ENCODE peak calls at places on chromosomes 6 and 20, in nine cellular contexts. Q is transverse colon, J is kidney, A is fibroblast of pulmonary artery, P is aorta, D is GM12865, S is right lobe of liver, F is H1, I is left ventricle myocardium inferior. N is an unnamed sample.

GRCh38 chr6:10552237-10552810 is 31.2 kb downstream of the GCNT2 start:
- DNase-seq in Q (peak; percentile 54), J (no peak), A (no peak), P (no peak), D (no peak), S (no peak), F (no peak), I (no peak), N (no peak)

GRCh38 chr6:118780728-118781127 is 113.2 kb upstream of the ASF1A start:
- DNase-seq in Q (no peak), J (no peak), A (no peak), P (no peak), D (no peak), S (no peak), F (no peak), I (no peak), N (no peak)

GRCh38 chr20:3021327-3021726 is 22.1 kb upstream of the GNRH2 start:
- DNase-seq in Q (no peak), J (no peak), A (no peak), P (no peak), D (no peak), S (no peak), F (no peak), I (no peak), N (no peak)

GRCh38 chr6:26270121-26270861 is 94.7 kb upstream of the BTN3A2 start:
- DNase-seq in Q (no peak), J (no peak), A (no peak), P (no peak), D (peak; percentile 83), S (no peak), F (no peak), I (no peak), N (no peak)

GRCh38 chr20:2836035-2836434 is 4.4 kb downstream of the PCED1A start:
- DNase-seq in Q (no peak), J (no peak), A (no peak), P (no peak), D (no peak), S (no peak), F (no peak), I (no peak), N (no peak)

GRCh38 chr6:130945401-130945919 is 117.6 kb downstream of the EPB41L2 start:
- DNase-seq in Q (no peak), J (no peak), A (peak; percentile 84), P (no peak), D (no peak), S (no peak), F (no peak), I (no peak), N (no peak)

GRCh38 chr6:112620832-112621569 is 273.9 kb downstream of the RFPL4B start:
- DNase-seq in Q (no peak), J (no peak), A (peak; percentile 67), P (no peak), D (peak; percentile 7), S (no peak), F (no peak), I (no peak), N (no peak)

GRCh38 chr6:164039954-164040375 is 625.4 kb downstream of the QKI start:
- DNase-seq in Q (peak; percentile 19), J (peak; percentile 85), A (peak; percentile 75), P (peak; percentile 76), D (no peak), S (peak; percentile 71), F (no peak), I (peak; percentile 36), N (peak; percentile 69)

GRCh38 chr6:17393335-17394191 is at the start of gene CAP2:
- DNase-seq in Q (peak; percentile 62), J (peak; percentile 82), A (peak; percentile 49), P (peak; percentile 86), D (no peak), S (peak; percentile 71), F (peak; percentile 54), I (peak; percentile 68), N (no peak)

GRCh38 chr6:70734381-70734780 is 66.7 kb downstream of the SMAP1 start:
- DNase-seq in Q (no peak), J (no peak), A (no peak), P (no peak), D (no peak), S (no peak), F (no peak), I (no peak), N (no peak)

GRCh38 chr6:143998686-143999085 is 9.4 kb downstream of the PLAGL1 start:
- DNase-seq in Q (no peak), J (no peak), A (no peak), P (no peak), D (no peak), S (no peak), F (no peak), I (no peak), N (no peak)

GRCh38 chr6:118745156-118745555 is 93.8 kb upstream of the CEP85L start:
- DNase-seq in Q (no peak), J (no peak), A (no peak), P (no peak), D (no peak), S (no peak), F (no peak), I (no peak), N (no peak)

GRCh38 chr20:1003920-1004697 is 2.0 kb upstream of the RSPO4 start:
- DNase-seq in Q (no peak), J (no peak), A (no peak), P (no peak), D (no peak), S (no peak), F (no peak), I (no peak), N (no peak)

GRCh38 chr20:28562510-28562898 is 2695.0 kb upstream of the DEFB115 start:
- DNase-seq in Q (no peak), J (no peak), A (peak; percentile 69), P (no peak), D (no peak), S (no peak), F (no peak), I (no peak), N (no peak)

GRCh38 chr6:80022803-80023202 is 18.4 kb downstream of the TTK start:
- DNase-seq in Q (no peak), J (no peak), A (peak; percentile 82), P (no peak), D (no peak), S (no peak), F (no peak), I (no peak), N (no peak)

GRCh38 chr6:166750125-166750793 is 123.2 kb upstream of the RPS6KA2 start:
- DNase-seq in Q (no peak), J (no peak), A (peak; percentile 7), P (no peak), D (no peak), S (no peak), F (no peak), I (no peak), N (no peak)
- H3K4me3 ChIP-seq in Q (no peak overlapping the region), J (no peak overlapping the region), A (no peak overlapping the region), P (no peak overlapping the region), D (no peak overlapping the region), S (no peak overlapping the region), F (no peak overlapping the region), I (no peak overlapping the region), N (no peak overlapping the region)

GRCh38 chr20:63635431-63636141 is 8.7 kb upstream of the GMEB2 start:
- DNase-seq in Q (peak; percentile 59), J (peak; percentile 79), A (no peak), P (no peak), D (peak; percentile 85), S (no peak), F (no peak), I (no peak), N (peak; percentile 79)
- H3K4me3 ChIP-seq in Q (no peak overlapping the region), J (no peak overlapping the region), A (no peak overlapping the region), P (no peak overlapping the region), D (no peak overlapping the region), S (no peak overlapping the region), F (no peak overlapping the region), I (no peak overlapping the region), N (peak overlapping the region; percentile 34)

GRCh38 chr6:134170844-134171243 is 118.4 kb upstream of the SLC2A12 start:
- DNase-seq in Q (no peak), J (no peak), A (peak; percentile 68), P (no peak), D (no peak), S (no peak), F (no peak), I (no peak), N (no peak)

GRCh38 chr6:134168580-134169223 is 116.3 kb upstream of the SLC2A12 start:
- DNase-seq in Q (no peak), J (no peak), A (peak; percentile 68), P (no peak), D (no peak), S (no peak), F (no peak), I (no peak), N (no peak)

GRCh38 chr6:134171517-134171916 is 119.1 kb upstream of the SLC2A12 start:
- DNase-seq in Q (no peak), J (no peak), A (peak; percentile 69), P (no peak), D (no peak), S (no peak), F (no peak), I (no peak), N (no peak)

GRCh38 chr6:134172020-134172766 is 119.8 kb upstream of the SLC2A12 start:
- DNase-seq in Q (no peak), J (no peak), A (peak; percentile 52), P (no peak), D (no peak), S (no peak), F (no peak), I (no peak), N (no peak)

GRCh38 chr6:134169881-134170486 is 117.6 kb upstream of the SLC2A12 start:
- DNase-seq in Q (no peak), J (no peak), A (peak; percentile 66), P (no peak), D (no peak), S (no peak), F (no peak), I (no peak), N (no peak)
- H3K4me3 ChIP-seq in Q (peak overlapping the region; percentile 72), J (peak overlapping the region; percentile 98), A (peak overlapping the region; percentile 90), P (no peak overlapping the region), D (no peak overlapping the region), S (peak overlapping the region; percentile 1), F (no peak overlapping the region), I (peak overlapping the region; percentile 86), N (no peak overlapping the region)

DNA sequence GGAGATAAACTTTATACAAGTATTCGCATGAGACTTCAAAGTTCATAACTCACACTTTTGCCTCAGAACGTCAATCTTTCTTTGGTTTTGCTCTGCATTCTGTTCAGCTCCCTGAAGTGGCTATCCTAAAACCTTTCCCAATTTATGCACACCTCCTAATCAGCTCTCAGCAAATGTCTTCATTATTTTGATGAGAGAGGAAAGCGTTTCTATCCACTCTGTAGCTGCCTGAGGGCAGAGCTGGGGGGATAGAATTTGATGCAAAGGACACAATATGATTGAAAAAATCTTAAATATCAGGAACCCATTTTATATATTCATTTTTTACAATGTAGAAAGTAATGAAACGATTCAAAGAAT is 66.8 kb downstream of the MOXD1 start:
- DNase-seq in Q (no peak), J (no peak), A (no peak), P (no peak), D (no peak), S (no peak), F (no peak), I (no peak), N (no peak)
- H3K4me3 ChIP-seq in Q (no peak overlapping the region), J (no peak overlapping the region), A (no peak overlapping the region), P (no peak overlapping the region), D (no peak overlapping the region), S (no peak overlapping the region), F (no peak overlapping the region), I (no peak overlapping the region), N (no peak overlapping the region)

N was measured in CD8-positive, alpha-beta T cell.